ENCODE peak calls at places on chromosomes 3 and 15, in nine cellular contexts. I is astrocyte of the hippocampus; Y is naive thymus-derived CD8-positive, alpha-beta T cell; F is iPS-NIHi11; M is CD8-positive, alpha-beta memory T cell; E is tibial nerve; H is SK-MEL-5; K is T-helper 9 cell; R is GM19239. Q is an unnamed sample.

GRCh38 chr3:188978772-188979171 is 193.0 kb upstream of the TPRG1 start:
- DNase-seq in H (no peak), E (peak), K (no peak), Y (no peak), I (peak), F (no peak), M (no peak), R (no peak), Q (no peak)

GRCh38 chr3:4360817-4361216 is 57.6 kb downstream of the SETMAR start:
- DNase-seq in I (no peak), F (no peak), M (no peak), E (no peak), R (no peak), Y (no peak), K (no peak), H (no peak), Q (no peak)

GRCh38 chr3:30227571-30228301 is 378.7 kb upstream of the TGFBR2 start:
- DNase-seq in Y (no peak), H (no peak), E (no peak), R (no peak), F (no peak), I (peak), K (no peak), M (no peak), Q (no peak)

GRCh38 chr15:68054658-68055223 is 626 bp downstream of the PIAS1 start:
- DNase-seq in R (peak), M (no peak), I (peak), E (peak), K (peak), F (peak), H (peak), Y (peak), Q (peak)

GRCh38 chr15:63475670-63476069 is 28.7 kb upstream of the USP3 start:
- DNase-seq in I (no peak), K (no peak), E (no peak), F (no peak), H (no peak), R (no peak), Y (no peak), M (no peak), Q (no peak)

GRCh38 chr15:23644829-23645228 is 2.8 kb downstream of the MAGEL2 start:
- DNase-seq in R (no peak), E (no peak), H (no peak), I (no peak), F (no peak), Y (no peak), M (no peak), K (no peak), Q (no peak)

GRCh38 chr3:21942328-21942727 is 191.3 kb upstream of the ZNF385D start:
- DNase-seq in E (no peak), Y (no peak), M (no peak), K (no peak), F (no peak), R (no peak), H (no peak), I (peak), Q (no peak)

GRCh38 chr15:43241100-43241499 is 20.3 kb upstream of the EPB42 start:
- DNase-seq in R (no peak), E (peak), Y (no peak), M (no peak), K (no peak), F (no peak), I (peak), H (no peak), Q (peak)

GRCh38 chr15:71705151-71705550 is 105.2 kb upstream of the NR2E3 start:
- DNase-seq in R (no peak), E (no peak), F (no peak), M (no peak), K (no peak), Y (no peak), H (no peak), I (peak), Q (no peak)